ENCODE peak calls at places on chromosomes 3 and 15, in ten cellular contexts. Y is PC-3, V is hepatocyte, W is body of pancreas, K is GM23338, D is ovary, Q is lower leg skin, H is fibroblast of mammary gland, X is heart right ventricle, L is HepG2. F is an unnamed sample.

GRCh38 chr3:105062853-105063252 is 303.9 kb upstream of the ALCAM start:
- DNase-seq in W (no peak), L (no peak), D (no peak), Q (no peak), K (no peak), V (no peak), H (no peak), Y (no peak), X (no peak), F (no peak)

GRCh38 chr3:42177068-42177800 is 86.1 kb downstream of the TRAK1 start:
- DNase-seq in V (no peak), Y (no peak), W (no peak), H (no peak), X (no peak), D (no peak), K (no peak), Q (no peak), L (no peak), F (no peak)

GRCh38 chr3:64449026-64449425 is 223.8 kb upstream of the PRICKLE2 start:
- DNase-seq in H (no peak), L (no peak), Q (no peak), X (no peak), W (no peak), Y (no peak), V (no peak), K (no peak), D (no peak), F (no peak)

GRCh38 chr3:122936335-122936734 is 91.2 kb downstream of the SEMA5B start:
- DNase-seq in D (no peak), W (no peak), Q (peak), X (no peak), Y (no peak), L (no peak), H (no peak), V (no peak), K (no peak), F (no peak)

GRCh38 chr3:66803706-66804496 is 194.2 kb upstream of the KBTBD8 start:
- DNase-seq in L (no peak), Q (no peak), X (no peak), Y (no peak), W (no peak), H (no peak), D (no peak), K (peak), V (no peak), F (no peak)

GRCh38 chr3:72245183-72245811 is 460.3 kb upstream of the PROK2 start:
- DNase-seq in W (peak), K (no peak), X (peak), Q (no peak), Y (no peak), L (no peak), V (peak), D (peak), H (no peak), F (peak)

GRCh38 chr3:197367081-197367780 is 68.8 kb upstream of the DLG1 start:
- DNase-seq in X (no peak), Y (peak), V (peak), W (no peak), L (peak), D (no peak), H (peak), K (peak), Q (no peak), F (no peak)

GRCh38 chr3:72996121-72996472 is 514 bp upstream of the PPP4R2 start:
- DNase-seq in K (peak), Q (no peak), W (no peak), D (peak), H (no peak), V (no peak), X (peak), L (no peak), Y (no peak), F (peak)

GRCh38 chr3:85781806-85782205 is 823.0 kb downstream of the CADM2 start:
- DNase-seq in V (no peak), W (no peak), K (no peak), Y (peak), X (no peak), Q (no peak), D (no peak), L (no peak), H (no peak), F (no peak)

GRCh38 chr15:64092075-64092820 is 1.4 kb downstream of the CIAO2A start:
- DNase-seq in D (no peak), V (no peak), L (peak), Y (peak), K (peak), Q (no peak), W (no peak), H (no peak), X (no peak), F (no peak)

GRCh38 chr15:98799461-98799971 is 151.2 kb downstream of the IGF1R start:
- DNase-seq in W (peak), D (no peak), K (peak), V (peak), Q (no peak), X (no peak), L (peak), H (no peak), Y (no peak), F (no peak)

GRCh38 chr3:34675383-34676120 is 877.1 kb downstream of the PDCD6IP start:
- DNase-seq in H (no peak), Q (no peak), K (no peak), Y (peak), V (no peak), X (no peak), L (no peak), D (no peak), W (no peak), F (no peak)

GRCh38 chr3:48428088-48428862 is 1.6 kb downstream of the PLXNB1 start:
- DNase-seq in D (no peak), K (peak), H (no peak), Q (no peak), W (peak), Y (peak), X (no peak), L (peak), V (peak), F (no peak)

GRCh38 chr3:11060500-11061251 is 68.1 kb downstream of the SLC6A1 start:
- DNase-seq in D (peak), Q (peak), Y (peak), K (peak), V (peak), H (peak), L (peak), W (peak), X (peak), F (peak)

GRCh38 chr15:53160092-53160704 is 370.1 kb upstream of the ONECUT1 start:
- DNase-seq in K (no peak), D (no peak), X (no peak), W (peak), Y (no peak), V (no peak), Q (no peak), H (no peak), L (peak), F (no peak)

GRCh38 chr3:52688266-52688665 is 2.4 kb downstream of the GNL3 start:
- DNase-seq in X (no peak), W (no peak), Y (peak), V (no peak), H (no peak), K (no peak), Q (no peak), L (no peak), D (no peak), F (no peak)

DNA sequence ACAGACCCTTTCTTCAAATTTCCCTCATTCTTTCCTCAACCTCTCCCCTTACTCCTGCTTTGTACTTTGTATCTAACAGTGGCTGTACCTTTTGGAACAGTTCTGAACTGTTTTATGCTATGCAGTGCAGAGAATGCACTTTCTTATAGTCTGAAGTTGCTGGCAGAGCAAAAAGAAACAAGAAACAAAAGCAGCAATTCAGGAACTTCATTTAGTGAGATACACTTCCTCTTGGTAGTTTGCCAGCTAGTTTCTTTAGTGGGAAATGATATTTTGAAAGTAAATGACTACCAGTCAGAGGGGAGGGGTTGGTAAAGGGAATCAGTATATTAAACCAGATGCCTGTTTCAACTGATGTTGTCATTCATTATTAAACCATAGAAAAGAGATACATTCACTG is 55.0 kb upstream of the CHD2 start:
- DNase-seq in L (peak), X (no peak), K (no peak), Q (no peak), Y (peak), H (peak), D (no peak), V (peak), W (no peak), F (no peak)
- H3K4me3 ChIP-seq in L (no peak), X (no peak), K (no peak), Q (no peak), Y (no peak), H (no peak), D (no peak), V (no peak), W (no peak), F (no peak)

GRCh38 chr3:80526153-80526552 is 758.4 kb upstream of the ROBO1 start:
- DNase-seq in Y (peak), Q (no peak), X (no peak), W (no peak), V (no peak), H (no peak), D (no peak), L (no peak), K (peak), F (no peak)
- TF ChIP-seq CTCF in Y (peak), Q (no peak), X (no peak), W (no peak), V (peak), H (no peak), D (no peak), L (peak), K (peak), F (no peak)

DNA sequence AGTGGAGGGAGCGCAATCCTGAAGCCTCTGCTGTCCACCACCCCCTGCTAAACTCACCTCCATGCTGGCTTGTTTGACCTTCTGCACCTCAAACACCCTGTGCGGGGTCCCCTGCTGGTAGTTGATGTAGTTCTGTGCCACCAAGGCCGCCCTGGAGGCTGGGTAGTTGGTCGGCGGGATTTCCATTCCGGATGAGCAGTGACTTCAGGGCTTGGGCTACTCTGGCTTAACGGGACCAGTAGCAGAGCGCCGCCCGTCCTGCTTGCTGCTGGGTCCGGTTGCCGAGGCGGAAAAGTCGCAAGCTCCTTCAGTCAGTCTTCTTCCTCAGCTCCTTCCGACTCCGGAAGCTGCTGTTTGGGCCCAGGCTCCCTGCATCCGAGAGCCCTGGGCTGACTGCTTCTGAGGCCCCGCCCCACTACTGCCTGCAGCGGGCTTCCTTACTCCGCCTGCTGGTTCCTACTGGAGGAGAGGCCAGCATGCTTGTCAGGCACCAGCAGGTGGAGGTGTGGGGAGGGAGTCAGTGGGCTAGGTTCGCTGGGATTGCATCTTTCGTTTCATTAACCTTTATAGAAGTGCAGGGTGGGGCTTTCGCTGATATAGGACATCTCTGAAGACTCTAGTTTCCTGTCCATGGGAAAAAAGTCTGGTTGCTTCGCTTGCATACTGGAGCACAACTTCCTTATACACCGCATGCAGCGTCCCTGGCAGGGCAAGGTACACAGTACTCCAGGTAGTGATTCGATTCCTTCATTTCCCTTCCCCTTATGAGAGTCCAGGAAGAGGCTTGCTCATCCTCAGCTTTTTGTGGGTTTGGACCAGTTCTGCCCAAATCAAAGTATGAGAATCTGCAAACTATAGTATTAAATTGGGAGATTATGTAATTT is at the start of gene LXN:
- DNase-seq in L (peak), Q (peak), H (peak), X (peak), K (peak), Y (peak), W (peak), D (peak), V (peak), F (peak)
- H3K4me3 ChIP-seq in L (no peak), Q (peak), H (peak), X (peak), K (peak), Y (peak), W (peak), D (peak), V (peak), F (peak)

GRCh38 chr3:115086379-115086778 is 60.7 kb downstream of the ZBTB20 start:
- DNase-seq in L (no peak), W (no peak), Q (no peak), V (no peak), X (no peak), Y (no peak), H (no peak), K (no peak), D (no peak), F (no peak)

GRCh38 chr3:115085197-115085865 is 61.8 kb downstream of the ZBTB20 start:
- DNase-seq in Q (no peak), Y (peak), X (no peak), K (peak), D (no peak), W (no peak), H (peak), V (no peak), L (no peak), F (no peak)

GRCh38 chr3:115077501-115078250 is 69.4 kb downstream of the ZBTB20 start:
- DNase-seq in W (no peak), Q (no peak), Y (no peak), K (no peak), H (no peak), L (peak), V (peak), D (no peak), X (no peak), F (no peak)

GRCh38 chr3:115084686-115085085 is 62.4 kb downstream of the ZBTB20 start:
- DNase-seq in K (no peak), V (no peak), W (no peak), D (no peak), Y (no peak), L (no peak), X (no peak), H (no peak), Q (no peak), F (no peak)

GRCh38 chr3:115081444-115081843 is 65.6 kb downstream of the ZBTB20 start:
- DNase-seq in V (no peak), X (no peak), D (no peak), Q (no peak), W (no peak), K (no peak), H (no peak), L (no peak), Y (no peak), F (no peak)
- TF ChIP-seq CTCF in V (peak), X (no peak), D (no peak), Q (no peak), W (no peak), K (no peak), H (no peak), L (no peak), Y (no peak), F (no peak)

GRCh38 chr15:69450968-69451695 is 1.5 kb upstream of the RPLP1 start:
- DNase-seq in V (no peak), W (no peak), Y (peak), H (peak), D (peak), X (no peak), K (no peak), Q (no peak), L (peak), F (no peak)
- H3K4me3 ChIP-seq in V (no peak), W (no peak), Y (no peak), H (no peak), D (no peak), X (no peak), K (peak), Q (no peak), L (peak), F (no peak)

DNA sequence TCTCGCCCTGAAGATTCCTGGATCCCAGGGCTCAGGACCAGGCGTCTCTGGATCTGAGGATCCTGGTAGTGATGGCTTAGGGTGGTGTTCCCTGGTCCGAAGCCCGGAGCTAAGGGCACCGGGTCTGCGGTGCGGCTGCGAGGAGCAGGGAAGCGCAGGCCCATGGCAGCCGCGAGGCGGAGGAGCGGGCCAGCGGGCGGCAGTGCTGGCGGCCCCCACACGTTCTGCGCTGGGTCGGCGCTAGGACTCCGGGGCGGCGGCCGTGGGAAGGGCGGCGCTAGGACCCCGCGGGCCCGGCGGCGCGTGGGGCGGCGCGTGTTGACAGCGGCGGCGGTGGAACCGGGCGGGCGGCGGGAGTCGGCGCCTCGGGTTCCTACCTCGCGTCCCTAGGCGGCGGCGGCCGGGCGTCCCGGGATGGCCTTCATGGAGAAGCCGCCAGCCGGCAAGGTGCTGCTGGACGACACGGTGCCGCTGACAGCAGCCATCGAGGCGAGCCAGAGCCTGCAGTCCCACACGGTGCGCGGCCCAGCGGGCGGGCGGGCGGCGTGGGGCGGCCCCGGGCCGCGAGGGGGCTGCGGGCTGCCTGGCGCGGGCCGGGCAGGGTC is at the start of gene PXK:
- DNase-seq in D (peak), Y (peak), L (peak), W (peak), X (peak), H (peak), K (peak), V (peak), Q (peak), F (peak)
- TF ChIP-seq CTCF in D (no peak), Y (peak), L (no peak), W (no peak), X (no peak), H (no peak), K (no peak), V (no peak), Q (no peak), F (no peak)

GRCh38 chr3:171498921-171499320 is 38.7 kb upstream of the TNIK start:
- DNase-seq in H (no peak), X (no peak), V (no peak), L (no peak), D (no peak), W (no peak), Y (no peak), K (no peak), Q (no peak), F (no peak)
- H3K4me3 ChIP-seq in H (no peak), X (no peak), V (no peak), L (no peak), D (no peak), W (no peak), Y (no peak), K (no peak), Q (no peak), F (no peak)

GRCh38 chr3:164194842-164195241 is 883.5 kb downstream of the SI start:
- DNase-seq in K (peak), L (peak), X (no peak), Q (no peak), H (no peak), Y (peak), V (no peak), D (no peak), W (no peak), F (no peak)
- TF ChIP-seq CTCF in K (peak), L (no peak), X (no peak), Q (no peak), H (no peak), Y (peak), V (no peak), D (no peak), W (no peak), F (no peak)

F was measured in psoas muscle.